ENCODE peak calls at places on chromosomes 5 and 9, in four cellular contexts. One of them, this sample, is unnamed.

GRCh38 chr9:113590991-113591898 is 127.7 kb downstream of the RGS3 start:
- DNase-seq in breast epithelium: peak; percentile 86
- DNase-seq in GM23338: peak; percentile 92
- DNase-seq in SK-N-SH: peak; percentile 78
- DNase-seq in this sample: no peak

GRCh38 chr9:30349526-30350513 is 2034.6 kb upstream of the ACO1 start:
- DNase-seq in GM23338: no peak
- DNase-seq in SK-N-SH: no peak
- DNase-seq in breast epithelium: no peak
- DNase-seq in this sample: no peak

GRCh38 chr5:165457854-165458481 is 1952.5 kb downstream of the MAT2B start:
- DNase-seq in SK-N-SH: peak; percentile 32
- DNase-seq in GM23338: peak; percentile 88
- DNase-seq in breast epithelium: no peak
- DNase-seq in this sample: peak; percentile 34

GRCh38 chr9:132548971-132549649 is 33.3 kb upstream of the BARHL1 start:
- DNase-seq in GM23338: no peak
- DNase-seq in SK-N-SH: no peak
- DNase-seq in breast epithelium: no peak
- DNase-seq in this sample: no peak

GRCh38 chr5:106459541-106459940 is 1211.2 kb downstream of the EFNA5 start:
- DNase-seq in SK-N-SH: no peak
- DNase-seq in GM23338: no peak
- DNase-seq in breast epithelium: no peak
- DNase-seq in this sample: no peak

GRCh38 chr5:78046006-78046405 is 248.5 kb downstream of the AP3B1 start:
- DNase-seq in GM23338: peak; percentile 64
- DNase-seq in SK-N-SH: no peak
- DNase-seq in breast epithelium: no peak
- DNase-seq in this sample: no peak

GRCh38 chr9:68705636-68706578 is 867 bp downstream of the PIP5K1B start:
- DNase-seq in SK-N-SH: peak; percentile 31
- DNase-seq in breast epithelium: no peak
- DNase-seq in GM23338: peak; percentile 38
- DNase-seq in this sample: no peak

GRCh38 chr5:79050513-79050912 is 19.0 kb downstream of the DMGDH start:
- DNase-seq in GM23338: no peak
- DNase-seq in breast epithelium: no peak
- DNase-seq in SK-N-SH: no peak
- DNase-seq in this sample: no peak

GRCh38 chr9:133478851-133479711 is at the start of gene SLC2A6:
- DNase-seq in SK-N-SH: peak; percentile 98
- DNase-seq in GM23338: peak; percentile 96
- DNase-seq in breast epithelium: peak; percentile 59
- DNase-seq in this sample: no peak

GRCh38 chr5:126368239-126368812 is 54.9 kb upstream of the GRAMD2B start:
- DNase-seq in SK-N-SH: no peak
- DNase-seq in GM23338: peak; percentile 88
- DNase-seq in breast epithelium: peak; percentile 84
- DNase-seq in this sample: no peak

GRCh38 chr5:172685036-172685435 is 44.0 kb downstream of the NEURL1B start:
- DNase-seq in breast epithelium: no peak
- DNase-seq in SK-N-SH: no peak
- DNase-seq in GM23338: no peak
- DNase-seq in this sample: no peak

GRCh38 chr9:117706421-117707150 is 2.4 kb downstream of the TLR4 start:
- DNase-seq in breast epithelium: no peak
- DNase-seq in GM23338: no peak
- DNase-seq in SK-N-SH: no peak
- DNase-seq in this sample: no peak

GRCh38 chr5:59001154-59001553 is 418.3 kb downstream of the RAB3C start:
- DNase-seq in GM23338: no peak
- DNase-seq in SK-N-SH: peak; percentile 51
- DNase-seq in breast epithelium: no peak
- DNase-seq in this sample: no peak

GRCh38 chr9:96186601-96187011 is 115.4 kb downstream of the HSD17B3 start:
- DNase-seq in SK-N-SH: no peak
- DNase-seq in GM23338: peak; percentile 85
- DNase-seq in breast epithelium: no peak
- DNase-seq in this sample: no peak

GRCh38 chr9:127362829-127363228 is 34.1 kb upstream of the SLC2A8 start:
- DNase-seq in SK-N-SH: no peak
- DNase-seq in breast epithelium: no peak
- DNase-seq in GM23338: no peak
- DNase-seq in this sample: no peak

GRCh38 chr9:131627846-131628820 is 82.8 kb downstream of the PRRT1B start:
- DNase-seq in SK-N-SH: no peak
- DNase-seq in breast epithelium: peak; percentile 57
- DNase-seq in GM23338: no peak
- DNase-seq in this sample: no peak

GRCh38 chr9:34550681-34551270 is 28.0 kb upstream of the ENHO start:
- DNase-seq in SK-N-SH: peak; percentile 16
- DNase-seq in GM23338: no peak
- DNase-seq in breast epithelium: no peak
- DNase-seq in this sample: no peak

GRCh38 chr5:137641148-137641547 is 94.7 kb downstream of the KLHL3 start:
- DNase-seq in breast epithelium: no peak
- DNase-seq in SK-N-SH: no peak
- DNase-seq in GM23338: no peak
- DNase-seq in this sample: no peak

GRCh38 chr9:127424669-127424986 is 446 bp downstream of the ZNF79 start:
- DNase-seq in SK-N-SH: no peak
- DNase-seq in breast epithelium: no peak
- DNase-seq in GM23338: no peak
- DNase-seq in this sample: no peak

GRCh38 chr9:109520475-109521132 is 22.5 kb upstream of the PTPN3 start:
- DNase-seq in SK-N-SH: peak; percentile 69
- DNase-seq in GM23338: peak; percentile 93
- DNase-seq in breast epithelium: peak; percentile 65
- DNase-seq in this sample: peak; percentile 32

GRCh38 chr5:53403291-53403690 is 77.1 kb upstream of the FST start:
- DNase-seq in SK-N-SH: no peak
- DNase-seq in GM23338: no peak
- DNase-seq in breast epithelium: no peak
- DNase-seq in this sample: no peak

GRCh38 chr5:151212361-151212899 is 11.5 kb downstream of the CCDC69 start:
- DNase-seq in GM23338: no peak
- DNase-seq in SK-N-SH: no peak
- DNase-seq in breast epithelium: no peak
- DNase-seq in this sample: no peak

GRCh38 chr5:151214614-151215545 is 9.0 kb downstream of the CCDC69 start:
- DNase-seq in GM23338: no peak
- DNase-seq in breast epithelium: no peak
- DNase-seq in SK-N-SH: no peak
- DNase-seq in this sample: no peak

GRCh38 chr5:151215546-151215880 is 8.4 kb downstream of the CCDC69 start:
- DNase-seq in SK-N-SH: no peak
- DNase-seq in GM23338: no peak
- DNase-seq in breast epithelium: no peak
- DNase-seq in this sample: no peak

GRCh38 chr5:151216781-151217180 is 7.1 kb downstream of the CCDC69 start:
- DNase-seq in SK-N-SH: no peak
- DNase-seq in breast epithelium: no peak
- DNase-seq in GM23338: no peak
- DNase-seq in this sample: no peak

GRCh38 chr5:151213803-151214613 is 9.9 kb downstream of the CCDC69 start:
- DNase-seq in breast epithelium: peak; percentile 46
- DNase-seq in GM23338: peak; percentile 65
- DNase-seq in SK-N-SH: no peak
- DNase-seq in this sample: peak; percentile 26
- TF ChIP-seq POLR2AphosphoS5 in breast epithelium: no peak
- TF ChIP-seq POLR2AphosphoS5 in GM23338: peak; percentile 42
- TF ChIP-seq POLR2AphosphoS5 in SK-N-SH: no peak
- TF ChIP-seq POLR2AphosphoS5 in this sample: peak; percentile 76

GRCh38 chr5:5373351-5374033 is 49.0 kb upstream of the ICE1 start:
- DNase-seq in breast epithelium: no peak
- DNase-seq in SK-N-SH: no peak
- DNase-seq in GM23338: no peak
- DNase-seq in this sample: no peak
- TF ChIP-seq POLR2AphosphoS5 in breast epithelium: no peak
- TF ChIP-seq POLR2AphosphoS5 in SK-N-SH: no peak
- TF ChIP-seq POLR2AphosphoS5 in GM23338: no peak
- TF ChIP-seq POLR2AphosphoS5 in this sample: no peak

GRCh38 chr9:14144215-14144614 is 169.7 kb downstream of the NFIB start:
- DNase-seq in SK-N-SH: no peak
- DNase-seq in breast epithelium: no peak
- DNase-seq in GM23338: no peak
- DNase-seq in this sample: no peak
- TF ChIP-seq POLR2AphosphoS5 in SK-N-SH: no peak
- TF ChIP-seq POLR2AphosphoS5 in breast epithelium: no peak
- TF ChIP-seq POLR2AphosphoS5 in GM23338: no peak
- TF ChIP-seq POLR2AphosphoS5 in this sample: no peak

DNA sequence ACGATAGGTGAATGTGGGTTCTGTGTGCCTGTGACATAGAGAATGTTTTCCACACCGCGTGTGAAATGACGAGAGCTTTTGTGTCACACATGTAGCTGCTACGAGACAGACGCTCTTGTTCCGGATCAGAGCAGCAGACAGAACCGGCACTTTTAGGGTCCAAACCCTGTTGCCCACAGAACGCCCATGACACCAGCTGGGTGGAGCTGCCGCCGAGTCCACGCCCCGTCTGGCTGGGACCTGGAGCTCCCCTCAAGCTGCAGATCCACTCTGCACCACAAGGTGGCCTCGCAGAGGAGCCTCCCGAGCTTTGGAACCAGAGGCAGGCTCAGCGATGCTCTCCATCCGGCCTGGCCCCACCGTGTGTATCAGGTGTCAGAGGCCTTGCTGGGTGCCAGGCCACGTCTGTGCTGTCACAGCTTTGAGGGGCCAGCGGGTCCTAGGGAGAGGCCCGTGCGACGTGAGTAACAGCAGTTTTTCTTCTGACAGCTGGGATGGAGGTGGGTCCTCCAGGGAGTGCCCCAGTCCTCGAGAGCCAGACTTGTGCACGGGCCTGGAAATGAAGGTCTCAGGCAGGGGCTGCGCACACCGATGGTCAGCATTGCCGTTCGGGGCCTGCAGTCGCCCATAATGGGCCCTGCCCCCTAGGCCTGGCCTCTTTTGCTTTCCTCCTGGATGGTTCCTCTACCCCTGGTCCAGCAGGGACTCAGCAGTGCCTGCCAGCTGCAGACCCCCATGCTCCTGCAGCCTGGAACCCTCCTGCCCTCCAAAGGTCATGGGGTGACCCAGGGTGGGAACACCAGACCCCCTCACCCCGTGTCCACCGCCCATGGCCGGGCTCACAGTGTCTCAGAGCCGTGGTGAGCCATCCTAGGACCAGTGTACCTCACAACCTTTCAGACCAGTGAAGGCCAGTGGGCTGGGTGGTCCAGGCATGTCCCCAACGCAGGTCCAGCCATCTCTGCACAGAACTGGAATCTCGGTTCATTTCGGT is 2.5 kb upstream of the LRRC14B start:
- DNase-seq in breast epithelium: peak; percentile 76
- DNase-seq in SK-N-SH: peak; percentile 98
- DNase-seq in GM23338: peak; percentile 96
- DNase-seq in this sample: peak; percentile 26
- TF ChIP-seq POLR2AphosphoS5 in breast epithelium: no peak
- TF ChIP-seq POLR2AphosphoS5 in SK-N-SH: no peak
- TF ChIP-seq POLR2AphosphoS5 in GM23338: peak; percentile 15
- TF ChIP-seq POLR2AphosphoS5 in this sample: no peak

DNA sequence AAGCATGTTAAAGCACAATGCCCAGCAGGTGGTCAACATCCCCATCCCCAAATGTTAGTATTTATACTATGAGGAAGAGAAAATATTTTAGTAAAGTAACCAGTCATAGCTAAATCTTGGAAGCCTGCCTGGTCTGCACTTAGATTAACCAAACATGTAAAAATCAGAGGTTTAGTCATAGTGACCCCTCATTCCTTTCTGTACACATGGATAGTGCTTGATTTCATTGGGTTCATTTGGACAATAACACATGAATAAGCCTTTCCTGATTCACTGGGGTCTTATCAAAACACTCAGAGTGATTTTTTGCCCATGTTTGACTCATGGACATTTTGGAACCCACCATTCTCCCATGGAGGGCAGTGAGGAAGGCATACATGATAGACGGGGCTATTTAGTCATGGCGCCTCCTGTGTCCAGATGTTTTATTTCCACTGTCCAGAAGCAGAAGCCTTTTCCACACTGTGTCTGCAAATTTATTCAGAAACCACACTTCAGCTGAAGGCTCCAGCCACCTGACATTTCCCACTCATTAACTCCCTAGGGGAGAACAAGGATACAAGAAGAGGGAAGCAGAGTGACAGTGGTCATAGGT is 32.5 kb downstream of the OR1J1 start:
- DNase-seq in GM23338: no peak
- DNase-seq in SK-N-SH: no peak
- DNase-seq in breast epithelium: no peak
- DNase-seq in this sample: no peak
- TF ChIP-seq POLR2AphosphoS5 in GM23338: no peak
- TF ChIP-seq POLR2AphosphoS5 in SK-N-SH: no peak
- TF ChIP-seq POLR2AphosphoS5 in breast epithelium: no peak
- TF ChIP-seq POLR2AphosphoS5 in this sample: no peak

This sample was measured in SK-N-MC.